ENCODE peak calls at places on chromosomes 11 and 22, in nine cellular contexts. V is adipocyte; U is ovary; L is spleen; G is cardiac muscle cell; O is CD8-positive, alpha-beta T cell; F is lower lobe of right lung; C is HAP-1; M is right lobe of liver. N is an unnamed sample. For H3K4me1, the result is how much of the 10 kb centered on the place peaks cover.

GRCh38 chr11:97140885-97141494 is 751.2 kb downstream of the JRKL start:
- DNase-seq in V (peak), U (no peak), L (no peak), G (peak), O (no peak), F (no peak), C (peak), M (no peak), N (no peak)

GRCh38 chr11:7593476-7593875 is 79.7 kb downstream of the PPFIBP2 start:
- DNase-seq in V (no peak), U (no peak), L (no peak), G (no peak), O (no peak), F (no peak), C (peak), M (no peak), N (no peak)

GRCh38 chr11:94786264-94787126 is 18.3 kb downstream of the AMOTL1 start:
- DNase-seq in V (peak), U (no peak), L (no peak), G (peak), O (no peak), F (no peak), C (no peak), M (no peak), N (no peak)

GRCh38 chr11:102940714-102941588 is 14.6 kb downstream of the MMP13 start:
- DNase-seq in V (peak), U (no peak), L (no peak), G (peak), O (peak), F (no peak), C (peak), M (peak), N (no peak)

GRCh38 chr11:32034680-32035079 is 56.2 kb upstream of the RCN1 start:
- DNase-seq in V (no peak), U (no peak), L (no peak), G (peak), O (no peak), F (no peak), C (no peak), M (no peak), N (no peak)

GRCh38 chr22:19419086-19419463 is 12.5 kb downstream of the HIRA start:
- DNase-seq in V (no peak), U (no peak), L (peak), G (no peak), O (no peak), F (peak), C (no peak), M (peak), N (peak)

GRCh38 chr22:30246962-30247376 is 410 bp upstream of the LIF start:
- DNase-seq in V (no peak), U (no peak), L (no peak), G (no peak), O (no peak), F (no peak), C (no peak), M (no peak), N (no peak)

GRCh38 chr11:46116007-46116711 is 5.1 kb downstream of the PHF21A start:
- DNase-seq in V (no peak), U (no peak), L (no peak), G (no peak), O (no peak), F (no peak), C (no peak), M (no peak), N (no peak)

GRCh38 chr11:103604310-103604709 is 432.1 kb upstream of the DDI1 start:
- DNase-seq in V (no peak), U (no peak), L (no peak), G (no peak), O (no peak), F (no peak), C (no peak), M (no peak), N (no peak)

GRCh38 chr11:32890843-32891656 is 1.6 kb upstream of the QSER1 start:
- DNase-seq in V (no peak), U (no peak), L (no peak), G (no peak), O (no peak), F (no peak), C (peak), M (no peak), N (no peak)

GRCh38 chr22:19868333-19868732 is 13.7 kb upstream of the GNB1L start:
- DNase-seq in V (no peak), U (no peak), L (no peak), G (no peak), O (no peak), F (peak), C (no peak), M (no peak), N (no peak)

GRCh38 chr11:43282607-43283440 is 29.0 kb upstream of the API5 start:
- DNase-seq in V (peak), U (no peak), L (peak), G (peak), O (peak), F (peak), C (peak), M (peak), N (peak)

GRCh38 chr11:83545911-83546310 is 259.7 kb upstream of the CCDC90B start:
- DNase-seq in V (no peak), U (no peak), L (no peak), G (no peak), O (no peak), F (no peak), C (no peak), M (no peak), N (no peak)

DNA sequence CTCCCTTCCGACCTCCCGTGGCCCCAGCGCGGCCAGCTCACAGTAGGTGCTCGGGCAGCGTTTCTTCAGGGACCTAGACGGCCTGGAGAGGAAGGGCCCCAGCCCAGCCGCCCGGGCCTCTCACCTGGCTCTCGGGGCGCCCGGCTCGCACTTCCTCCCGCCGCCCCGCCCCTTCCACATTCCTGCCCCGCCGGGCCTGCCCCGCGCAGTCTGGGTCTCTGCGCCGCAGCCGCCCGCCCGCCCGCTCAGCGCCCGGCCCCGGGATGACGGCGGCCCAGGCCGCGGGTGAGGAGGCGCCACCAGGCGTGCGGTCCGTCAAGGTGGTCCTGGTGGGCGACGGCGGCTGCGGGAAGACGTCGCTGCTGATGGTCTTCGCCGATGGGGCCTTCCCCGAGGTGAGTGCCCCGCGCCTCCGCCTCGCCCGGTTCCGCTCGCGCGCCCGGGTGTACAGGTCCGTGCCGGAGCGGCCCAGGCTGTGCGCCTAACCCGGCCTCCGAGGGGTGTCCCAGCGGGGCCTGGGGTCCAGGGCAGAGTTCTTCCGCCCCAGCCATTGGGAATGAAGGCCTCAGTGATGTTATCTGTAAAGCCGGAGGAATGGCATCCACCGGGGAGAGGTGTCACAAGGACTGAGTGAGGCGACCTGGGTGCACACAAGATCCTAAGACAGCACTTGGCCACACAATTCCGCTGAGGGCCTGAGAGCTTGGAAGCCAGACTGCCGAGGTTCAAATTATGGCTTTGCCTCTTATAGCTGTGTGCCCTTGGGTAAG is at the start of gene RHOD:
- DNase-seq in V (peak), U (peak), L (peak), G (peak), O (peak), F (peak), C (peak), M (peak), N (peak)
- H3K4me3 ChIP-seq in V (peak), U (peak), L (peak), G (peak), O (peak), F (peak), C (peak), M (peak), N (peak)

GRCh38 chr11:73972620-73973449 is 9.8 kb downstream of the UCP2 start:
- DNase-seq in V (no peak), U (no peak), L (peak), G (no peak), O (peak), F (no peak), C (no peak), M (no peak), N (no peak)

GRCh38 chr11:73977856-73978519 is 4.7 kb downstream of the UCP2 start:
- DNase-seq in V (no peak), U (no peak), L (peak), G (no peak), O (no peak), F (no peak), C (no peak), M (no peak), N (no peak)

GRCh38 chr11:73976451-73977151 is 6.0 kb downstream of the UCP2 start:
- DNase-seq in V (no peak), U (no peak), L (peak), G (no peak), O (no peak), F (no peak), C (no peak), M (no peak), N (peak)

GRCh38 chr11:73974611-73975478 is 7.8 kb downstream of the UCP2 start:
- DNase-seq in V (no peak), U (no peak), L (peak), G (no peak), O (no peak), F (no peak), C (no peak), M (no peak), N (no peak)

GRCh38 chr11:73975479-73975757 is 7.2 kb downstream of the UCP2 start:
- DNase-seq in V (no peak), U (peak), L (peak), G (no peak), O (no peak), F (no peak), C (no peak), M (no peak), N (no peak)
- H3K4me1 ChIP-seq in V (under half), U (under half), L (half or more), G (under half), O (half or more), F (under half), C (under half), M (under half), N (under half)

DNA sequence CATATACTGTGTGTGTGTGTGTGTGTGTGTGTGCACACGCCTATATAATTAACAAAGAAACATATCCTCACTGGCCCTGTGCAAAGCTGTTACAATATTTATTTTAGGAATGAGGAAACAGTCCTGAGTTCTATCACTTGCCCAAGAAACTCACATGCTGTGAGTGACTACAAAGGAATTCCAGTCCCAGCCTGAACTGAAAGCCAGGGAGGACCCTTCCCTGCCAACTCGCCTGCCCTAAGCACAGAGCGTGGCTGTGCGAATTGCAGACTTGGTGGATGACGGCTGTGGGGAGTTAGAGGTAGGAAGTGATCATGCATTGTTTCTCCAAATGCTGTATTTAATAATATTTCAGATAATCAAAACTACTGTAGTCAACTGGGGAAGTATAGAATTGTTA is 26.4 kb upstream of the CD5 start:
- DNase-seq in V (peak), U (peak), L (no peak), G (peak), O (no peak), F (no peak), C (no peak), M (no peak), N (no peak)
- H3K4me3 ChIP-seq in V (no peak), U (no peak), L (no peak), G (no peak), O (no peak), F (no peak), C (no peak), M (no peak), N (no peak)

DNA sequence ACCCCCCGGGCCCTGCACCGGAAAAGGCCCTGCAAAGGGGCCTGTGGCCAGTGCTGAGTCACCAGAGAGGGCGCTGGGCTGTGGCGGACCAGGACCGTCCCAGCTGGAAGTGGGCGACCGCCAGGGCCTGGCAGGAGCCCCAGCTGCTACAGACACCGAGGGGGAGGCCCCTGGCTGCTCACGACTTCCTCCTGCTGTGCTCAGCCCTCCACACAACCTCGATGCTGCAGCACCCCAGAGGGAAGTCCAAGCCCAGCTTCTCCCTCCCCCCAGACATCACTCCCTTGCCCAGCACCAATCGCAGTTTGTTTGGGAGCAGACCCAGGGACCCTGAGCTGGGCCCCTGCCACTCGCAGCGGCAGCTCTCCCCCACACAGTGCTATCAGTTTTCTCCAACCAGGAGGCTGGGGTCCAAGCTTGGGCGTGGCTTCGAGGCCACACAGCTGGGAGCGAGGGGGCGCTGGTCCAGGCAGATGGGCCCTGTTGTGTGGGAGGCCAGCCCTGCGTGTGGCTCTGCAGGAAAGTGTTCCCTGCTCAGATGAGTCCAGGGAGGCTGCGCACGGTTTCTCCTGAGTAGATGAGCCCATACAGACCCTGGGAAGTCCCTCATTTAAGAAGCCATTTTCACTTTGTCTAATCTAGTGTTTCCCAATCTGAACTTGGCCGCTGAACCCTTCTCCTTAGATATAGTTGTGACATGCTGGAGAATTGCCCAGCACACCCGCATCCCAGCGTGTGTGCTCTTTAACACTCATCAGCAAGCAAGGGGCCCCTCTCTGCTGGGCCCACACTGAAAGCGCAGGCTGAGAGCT is 5.6 kb upstream of the SH3BP1 start:
- DNase-seq in V (peak), U (peak), L (peak), G (peak), O (peak), F (peak), C (peak), M (peak), N (peak)
- H3K4me1 ChIP-seq in V (half or more), U (under half), L (half or more), G (under half), O (half or more), F (half or more), C (under half), M (under half), N (under half)